ENCODE peak calls at places on chromosomes 6 and 20, in ten cellular contexts. N, X, R, D, Y, E, I, P, M and K are unnamed samples. For H3K36me3, the result is how much of the 10 kb centered on the place peaks cover.

GRCh38 chr6:163170294-163170883 is 244.1 kb upstream of the QKI start:
- DNase-seq in N (no peak), X (no peak), R (peak), D (no peak), Y (no peak), E (no peak), I (no peak), P (no peak), M (no peak), K (no peak)

GRCh38 chr6:56851541-56852248 is 103.2 kb upstream of the BEND6 start:
- DNase-seq in N (no peak), X (peak), R (peak), D (peak), Y (peak), E (peak), I (no peak), P (no peak), M (peak), K (peak)

GRCh38 chr6:161443868-161444267 is 170.0 kb upstream of the AGPAT4 start:
- DNase-seq in N (no peak), X (no peak), R (peak), D (no peak), Y (no peak), E (peak), I (no peak), P (no peak), M (peak), K (no peak)

GRCh38 chr6:72733045-72733444 is 111.2 kb downstream of the KCNQ5 start:
- DNase-seq in N (no peak), X (no peak), R (no peak), D (no peak), Y (no peak), E (no peak), I (no peak), P (no peak), M (no peak), K (no peak)

GRCh38 chr20:57080796-57081195 is 185.6 kb downstream of the BMP7 start:
- DNase-seq in N (no peak), X (no peak), R (no peak), D (no peak), Y (no peak), E (no peak), I (no peak), P (no peak), M (peak), K (no peak)

GRCh38 chr6:31581511-31582229 is 554 bp downstream of the LTB start:
- DNase-seq in N (peak), X (peak), R (no peak), D (peak), Y (no peak), E (no peak), I (no peak), P (no peak), M (no peak), K (peak)

GRCh38 chr20:14865169-14865568 is 527.8 kb upstream of the FLRT3 start:
- DNase-seq in N (no peak), X (no peak), R (no peak), D (no peak), Y (no peak), E (no peak), I (no peak), P (no peak), M (peak), K (no peak)

GRCh38 chr20:45095753-45096371 is 5.1 kb downstream of the KCNS1 start:
- DNase-seq in N (no peak), X (peak), R (peak), D (peak), Y (peak), E (peak), I (peak), P (peak), M (peak), K (peak)

GRCh38 chr20:8764289-8764962 is 304.5 kb upstream of the PLCB4 start:
- DNase-seq in N (no peak), X (no peak), R (peak), D (no peak), Y (no peak), E (no peak), I (no peak), P (no peak), M (no peak), K (no peak)

GRCh38 chr6:161303628-161304340 is 29.9 kb upstream of the AGPAT4 start:
- DNase-seq in N (no peak), X (no peak), R (no peak), D (no peak), Y (no peak), E (no peak), I (no peak), P (no peak), M (peak), K (no peak)

GRCh38 chr6:157726892-157727628 is 96.0 kb upstream of the SNX9 start:
- DNase-seq in N (no peak), X (no peak), R (no peak), D (peak), Y (peak), E (peak), I (no peak), P (no peak), M (no peak), K (no peak)

GRCh38 chr20:59939052-59939878 is 840 bp downstream of the PPP1R3D start:
- DNase-seq in N (peak), X (no peak), R (no peak), D (peak), Y (peak), E (peak), I (no peak), P (peak), M (peak), K (peak)

GRCh38 chr6:29792123-29793035 is 35.2 kb upstream of the HLA-G start:
- DNase-seq in N (peak), X (peak), R (peak), D (peak), Y (peak), E (peak), I (peak), P (peak), M (no peak), K (peak)

GRCh38 chr6:39765508-39766065 is 26.6 kb upstream of the DAAM2 start:
- DNase-seq in N (no peak), X (no peak), R (no peak), D (no peak), Y (no peak), E (no peak), I (no peak), P (no peak), M (no peak), K (no peak)

GRCh38 chr20:35947489-35947888 is 6.8 kb downstream of the SCAND1 start:
- DNase-seq in N (no peak), X (no peak), R (peak), D (no peak), Y (no peak), E (no peak), I (no peak), P (no peak), M (peak), K (peak)

GRCh38 chr6:169316651-169317050 is 63.0 kb upstream of the THBS2 start:
- DNase-seq in N (no peak), X (no peak), R (no peak), D (no peak), Y (no peak), E (no peak), I (no peak), P (no peak), M (peak), K (no peak)

GRCh38 chr20:59587570-59587969 is 16.8 kb upstream of the PHACTR3 start:
- DNase-seq in N (no peak), X (no peak), R (no peak), D (no peak), Y (no peak), E (no peak), I (no peak), P (no peak), M (no peak), K (no peak)

GRCh38 chr6:70700922-70701876 is 33.5 kb downstream of the SMAP1 start:
- DNase-seq in N (no peak), X (no peak), R (no peak), D (peak), Y (peak), E (peak), I (no peak), P (peak), M (no peak), K (no peak)

GRCh38 chr6:142935553-142936517 is 9.1 kb downstream of the HIVEP2 start:
- DNase-seq in N (peak), X (no peak), R (no peak), D (no peak), Y (no peak), E (no peak), I (peak), P (no peak), M (no peak), K (no peak)

GRCh38 chr6:142716097-142716496 is 228.9 kb downstream of the HIVEP2 start:
- DNase-seq in N (no peak), X (no peak), R (peak), D (no peak), Y (peak), E (no peak), I (no peak), P (peak), M (no peak), K (no peak)

GRCh38 chr6:153038378-153038777 is 35.9 kb upstream of the MTRF1L start:
- DNase-seq in N (no peak), X (no peak), R (no peak), D (no peak), Y (no peak), E (no peak), I (no peak), P (no peak), M (peak), K (no peak)

GRCh38 chr6:38715016-38715809 is at the start of gene DNAH8:
- DNase-seq in N (no peak), X (no peak), R (no peak), D (no peak), Y (no peak), E (no peak), I (no peak), P (no peak), M (peak), K (no peak)

GRCh38 chr6:33313105-33313708 is 671 bp downstream of the TAPBP start:
- DNase-seq in N (peak), X (no peak), R (peak), D (peak), Y (no peak), E (peak), I (no peak), P (peak), M (peak), K (no peak)

GRCh38 chr6:30556714-30556963 is 350 bp upstream of the GNL1 start:
- DNase-seq in N (peak), X (no peak), R (no peak), D (peak), Y (peak), E (peak), I (peak), P (peak), M (no peak), K (peak)

GRCh38 chr6:3414704-3415453 is 42.0 kb downstream of the SLC22A23 start:
- DNase-seq in N (no peak), X (no peak), R (no peak), D (no peak), Y (no peak), E (no peak), I (no peak), P (no peak), M (peak), K (no peak)

GRCh38 chr6:132818404-132819359 is 4.3 kb downstream of the RPS12 start:
- DNase-seq in N (no peak), X (no peak), R (no peak), D (no peak), Y (no peak), E (no peak), I (no peak), P (no peak), M (no peak), K (no peak)

GRCh38 chr6:119172813-119173212 is 94.3 kb upstream of the FAM184A start:
- DNase-seq in N (no peak), X (no peak), R (no peak), D (no peak), Y (no peak), E (no peak), I (no peak), P (no peak), M (no peak), K (no peak)

GRCh38 chr6:138310294-138310693 is 67.4 kb upstream of the SMIM28 start:
- DNase-seq in N (no peak), X (no peak), R (no peak), D (no peak), Y (no peak), E (no peak), I (no peak), P (no peak), M (no peak), K (no peak)

GRCh38 chr6:37882724-37883413 is 63.3 kb downstream of the ZFAND3 start:
- DNase-seq in N (no peak), X (no peak), R (no peak), D (no peak), Y (no peak), E (no peak), I (no peak), P (no peak), M (peak), K (no peak)

GRCh38 chr6:35955071-35955470 is 34.2 kb upstream of the SRPK1 start:
- DNase-seq in N (no peak), X (no peak), R (no peak), D (no peak), Y (no peak), E (no peak), I (no peak), P (no peak), M (peak), K (no peak)

GRCh38 chr6:4916954-4917561 is 86.8 kb downstream of the RPP40 start:
- DNase-seq in N (no peak), X (no peak), R (no peak), D (no peak), Y (no peak), E (no peak), I (no peak), P (no peak), M (no peak), K (no peak)

GRCh38 chr6:4913705-4914411 is 90.0 kb downstream of the RPP40 start:
- DNase-seq in N (no peak), X (no peak), R (no peak), D (no peak), Y (no peak), E (no peak), I (no peak), P (no peak), M (no peak), K (no peak)

GRCh38 chr6:4912559-4912958 is 91.3 kb downstream of the RPP40 start:
- DNase-seq in N (no peak), X (no peak), R (no peak), D (no peak), Y (no peak), E (no peak), I (no peak), P (no peak), M (no peak), K (no peak)

GRCh38 chr6:4910060-4910746 is 93.6 kb downstream of the RPP40 start:
- DNase-seq in N (no peak), X (no peak), R (no peak), D (no peak), Y (no peak), E (no peak), I (no peak), P (no peak), M (peak), K (no peak)

GRCh38 chr6:4914412-4915159 is 89.3 kb downstream of the RPP40 start:
- DNase-seq in N (no peak), X (no peak), R (no peak), D (no peak), Y (no peak), E (no peak), I (no peak), P (no peak), M (peak), K (no peak)
- H3K36me3 ChIP-seq in N (under half), X (under half), R (under half), D (under half), Y (under half), E (under half), I (under half), P (under half), M (under half), K (under half)

GRCh38 chr6:84860954-84861353 is 96.6 kb upstream of the TBX18 start:
- DNase-seq in N (no peak), X (no peak), R (no peak), D (no peak), Y (no peak), E (no peak), I (no peak), P (no peak), M (no peak), K (no peak)

GRCh38 chr6:84866715-84867114 is 102.3 kb upstream of the TBX18 start:
- DNase-seq in N (no peak), X (no peak), R (no peak), D (no peak), Y (no peak), E (no peak), I (no peak), P (no peak), M (no peak), K (no peak)

GRCh38 chr6:84860493-84860892 is 96.1 kb upstream of the TBX18 start:
- DNase-seq in N (no peak), X (no peak), R (no peak), D (no peak), Y (no peak), E (no peak), I (no peak), P (no peak), M (no peak), K (no peak)

GRCh38 chr6:84867521-84867920 is 103.1 kb upstream of the TBX18 start:
- DNase-seq in N (no peak), X (no peak), R (no peak), D (no peak), Y (no peak), E (no peak), I (no peak), P (no peak), M (no peak), K (no peak)

DNA sequence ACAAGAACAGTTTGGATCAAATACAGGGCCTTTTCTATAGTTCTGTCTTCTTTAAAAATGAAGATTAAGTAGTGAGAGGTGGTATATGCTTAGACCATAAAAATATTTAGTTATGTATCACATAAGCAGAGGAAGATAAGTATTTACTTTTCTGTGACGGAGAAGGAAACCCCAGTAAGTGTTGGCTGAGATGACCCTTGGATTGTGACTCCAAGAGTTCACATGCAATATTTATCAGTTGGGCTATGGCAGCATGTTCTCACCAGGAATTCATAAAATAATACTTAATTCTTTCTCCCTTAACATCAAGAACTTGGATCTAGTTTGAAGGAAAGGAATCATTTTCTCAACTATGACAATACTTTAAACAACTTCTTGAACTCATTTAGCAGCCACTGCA is 98.4 kb upstream of the TBX18 start:
- DNase-seq in N (no peak), X (no peak), R (no peak), D (no peak), Y (no peak), E (no peak), I (no peak), P (no peak), M (no peak), K (no peak)
- H3K4me3 ChIP-seq in N (no peak), X (no peak), R (no peak), D (no peak), Y (no peak), E (no peak), I (no peak), P (no peak), M (no peak), K (no peak)

DNA sequence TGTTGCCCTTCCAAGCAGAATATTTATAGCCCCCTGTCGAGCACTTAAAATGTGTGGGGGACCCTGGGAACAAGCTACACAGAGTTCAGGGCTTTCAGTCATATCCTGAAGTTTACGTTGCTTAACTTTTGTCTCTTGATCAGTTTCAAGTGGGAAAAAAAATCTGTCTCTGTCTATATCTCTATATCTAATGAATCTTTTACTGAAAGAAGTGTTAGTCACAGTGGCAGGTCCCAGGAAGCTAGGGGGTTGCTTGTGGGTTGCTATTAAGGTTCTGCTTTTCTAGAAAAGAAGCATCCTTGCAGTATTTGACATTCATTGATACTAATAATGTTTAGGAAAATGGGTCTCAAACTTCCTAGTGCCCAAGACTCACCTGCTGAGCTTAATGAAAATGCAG is 76.7 kb upstream of the CLDN20 start:
- DNase-seq in N (no peak), X (no peak), R (no peak), D (no peak), Y (no peak), E (no peak), I (no peak), P (no peak), M (peak), K (no peak)
- H3K27ac ChIP-seq in N (no peak), X (no peak), R (peak), D (no peak), Y (no peak), E (no peak), I (no peak), P (no peak), M (no peak), K (no peak)

GRCh38 chr6:6825986-6826901 is 237.7 kb downstream of the LY86 start:
- DNase-seq in N (peak), X (no peak), R (no peak), D (peak), Y (no peak), E (peak), I (no peak), P (no peak), M (peak), K (no peak)
- H3K36me3 ChIP-seq in N (under half), X (under half), R (under half), D (under half), Y (under half), E (under half), I (under half), P (under half), M (under half), K (under half)

DNA sequence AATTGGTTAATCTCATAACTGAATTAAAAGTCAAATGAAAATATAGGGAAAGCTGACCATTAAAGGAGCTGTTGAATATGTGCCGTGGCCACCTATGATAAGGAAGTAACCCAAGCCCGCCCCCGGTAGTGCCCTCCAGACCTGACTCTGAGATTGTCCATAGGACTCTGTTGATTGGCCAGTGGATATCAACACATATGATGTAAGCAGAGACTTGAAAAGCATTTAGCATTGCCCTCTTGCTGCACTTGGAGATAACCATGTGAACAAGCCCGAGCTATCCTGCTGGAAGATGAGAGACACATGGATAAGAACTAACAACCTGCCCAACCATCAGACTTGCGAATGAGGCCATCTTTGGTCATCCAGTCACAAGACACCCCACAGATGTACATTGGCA is 83.2 kb downstream of the LINC00237 start:
- DNase-seq in N (no peak), X (no peak), R (no peak), D (no peak), Y (no peak), E (no peak), I (no peak), P (no peak), M (no peak), K (no peak)
- H3K4me3 ChIP-seq in N (no peak), X (no peak), R (no peak), D (no peak), Y (no peak), E (no peak), I (no peak), P (no peak), M (no peak), K (no peak)

GRCh38 chr20:22717466-22717865 is 133.1 kb upstream of the FOXA2 start:
- DNase-seq in N (no peak), X (no peak), R (no peak), D (peak), Y (no peak), E (peak), I (no peak), P (no peak), M (no peak), K (no peak)
- H3K27ac ChIP-seq in N (no peak), X (no peak), R (no peak), D (peak), Y (no peak), E (peak), I (no peak), P (no peak), M (no peak), K (no peak)

GRCh38 chr20:47265984-47266383 is 90.5 kb downstream of the ZMYND8 start:
- DNase-seq in N (no peak), X (no peak), R (no peak), D (no peak), Y (no peak), E (no peak), I (no peak), P (no peak), M (no peak), K (no peak)

GRCh38 chr20:47266847-47267515 is 89.5 kb downstream of the ZMYND8 start:
- DNase-seq in N (no peak), X (no peak), R (no peak), D (no peak), Y (no peak), E (no peak), I (no peak), P (no peak), M (no peak), K (no peak)

GRCh38 chr20:47263080-47263479 is 93.4 kb downstream of the ZMYND8 start:
- DNase-seq in N (no peak), X (no peak), R (no peak), D (no peak), Y (no peak), E (no peak), I (no peak), P (no peak), M (no peak), K (no peak)

GRCh38 chr20:47263502-47264084 is 92.9 kb downstream of the ZMYND8 start:
- DNase-seq in N (peak), X (no peak), R (no peak), D (peak), Y (no peak), E (peak), I (no peak), P (no peak), M (peak), K (no peak)

GRCh38 chr20:47265214-47265613 is 91.3 kb downstream of the ZMYND8 start:
- DNase-seq in N (no peak), X (no peak), R (peak), D (no peak), Y (no peak), E (no peak), I (no peak), P (no peak), M (no peak), K (no peak)
- H3K36me3 ChIP-seq in N (under half), X (half or more), R (under half), D (half or more), Y (under half), E (under half), I (under half), P (under half), M (under half), K (under half)

GRCh38 chr6:105578308-105578707 is 175.4 kb upstream of the PREP start:
- DNase-seq in N (no peak), X (no peak), R (no peak), D (no peak), Y (no peak), E (no peak), I (no peak), P (no peak), M (no peak), K (no peak)
- H3K4me3 ChIP-seq in N (no peak), X (no peak), R (no peak), D (no peak), Y (no peak), E (no peak), I (no peak), P (no peak), M (no peak), K (no peak)